ENCODE peak calls at places on chromosome 20, in four cellular contexts. S, I, H and T are unnamed samples.

GRCh38 chr20:36472656-36473071 is 68.7 kb upstream of the MYL9 start:
- DNase-seq in S (no peak), I (peak; percentile 89), H (peak; percentile 87), T (no peak)

GRCh38 chr20:43558412-43559146 is at the start of gene SGK2:
- DNase-seq in S (peak; percentile 43), I (peak; percentile 28), H (no peak), T (no peak)

GRCh38 chr20:56875052-56875663 is 246.1 kb downstream of the TFAP2C start:
- DNase-seq in S (peak; percentile 42), I (peak; percentile 62), H (peak; percentile 59), T (no peak)

GRCh38 chr20:25032065-25032477 is 25.9 kb downstream of the ACSS1 start:
- DNase-seq in S (no peak), I (no peak), H (no peak), T (no peak)

GRCh38 chr20:62858059-62858458 is 3.6 kb downstream of the TCFL5 start:
- DNase-seq in S (no peak), I (no peak), H (no peak), T (no peak)

GRCh38 chr20:47545499-47545898 is 43.8 kb downstream of the NCOA3 start:
- DNase-seq in S (no peak), I (no peak), H (no peak), T (no peak)

GRCh38 chr20:62368629-62369507 is 1.8 kb upstream of the LAMA5 start:
- DNase-seq in S (peak; percentile 50), I (peak; percentile 84), H (peak; percentile 86), T (no peak)

GRCh38 chr20:9068896-9069663 is at the start of gene PLCB4:
- DNase-seq in S (peak; percentile 66), I (peak; percentile 77), H (peak; percentile 57), T (no peak)

GRCh38 chr20:44471481-44471882 is 4.2 kb upstream of the TTPAL start:
- DNase-seq in S (peak; percentile 44), I (peak; percentile 62), H (no peak), T (no peak)

GRCh38 chr20:44759595-44759994 is 13.9 kb downstream of the KCNK15 start:
- DNase-seq in S (no peak), I (no peak), H (no peak), T (no peak)

GRCh38 chr20:43563429-43563828 is 4.6 kb downstream of the SGK2 start:
- DNase-seq in S (no peak), I (no peak), H (no peak), T (no peak)

GRCh38 chr20:37072293-37073196 is 23.3 kb downstream of the RBL1 start:
- DNase-seq in S (no peak), I (no peak), H (no peak), T (no peak)

GRCh38 chr20:21571841-21572690 is 58.2 kb upstream of the NKX2-2 start:
- DNase-seq in S (no peak), I (peak; percentile 20), H (no peak), T (peak; percentile 57)

GRCh38 chr20:51004305-51004727 is 18.6 kb downstream of the KCNG1 start:
- DNase-seq in S (no peak), I (no peak), H (no peak), T (no peak)

GRCh38 chr20:50295762-50296449 is 105.3 kb downstream of the CEBPB start:
- DNase-seq in S (no peak), I (no peak), H (no peak), T (no peak)

GRCh38 chr20:48621256-48622078 is 206.3 kb downstream of the PREX1 start:
- DNase-seq in S (peak; percentile 4), I (no peak), H (no peak), T (no peak)

GRCh38 chr20:41185013-41185757 is 47.8 kb downstream of the PLCG1 start:
- DNase-seq in S (no peak), I (no peak), H (peak; percentile 19), T (peak; percentile 39)

GRCh38 chr20:3738109-3739053 is 5.9 kb downstream of the HSPA12B start:
- DNase-seq in S (no peak), I (no peak), H (peak; percentile 18), T (no peak)

GRCh38 chr20:3398681-3399252 is 8.7 kb downstream of the DNAAF9 start:
- DNase-seq in S (peak; percentile 86), I (no peak), H (no peak), T (no peak)

GRCh38 chr20:17189976-17190710 is 36.7 kb upstream of the PCSK2 start:
- DNase-seq in S (no peak), I (no peak), H (no peak), T (no peak)

GRCh38 chr20:56187791-56188190 is 60.7 kb upstream of the MC3R start:
- DNase-seq in S (no peak), I (peak; percentile 54), H (peak; percentile 50), T (peak; percentile 56)

GRCh38 chr20:8388707-8389106 is 256.6 kb downstream of the PLCB1 start:
- DNase-seq in S (peak; percentile 18), I (no peak), H (no peak), T (no peak)

GRCh38 chr20:63129991-63130653 is 85.8 kb downstream of the YTHDF1 start:
- DNase-seq in S (no peak), I (peak; percentile 7), H (peak; percentile 31), T (no peak)

GRCh38 chr20:17556842-17557674 is 12.8 kb upstream of the DSTN start:
- DNase-seq in S (peak; percentile 34), I (no peak), H (peak; percentile 38), T (no peak)

GRCh38 chr20:17902531-17903083 is 66.0 kb downstream of the SNX5 start:
- DNase-seq in S (no peak), I (no peak), H (no peak), T (no peak)

GRCh38 chr20:32052792-32053362 is 835 bp downstream of the HCK start:
- DNase-seq in S (no peak), I (no peak), H (peak; percentile 77), T (no peak)

GRCh38 chr20:53524589-53525311 is 68.9 kb downstream of the ZNF217 start:
- DNase-seq in S (no peak), I (no peak), H (no peak), T (no peak)

GRCh38 chr20:53522026-53522425 is 71.6 kb downstream of the ZNF217 start:
- DNase-seq in S (no peak), I (no peak), H (no peak), T (no peak)

GRCh38 chr20:53517146-53517545 is 76.5 kb downstream of the ZNF217 start:
- DNase-seq in S (peak; percentile 3), I (no peak), H (no peak), T (no peak)

GRCh38 chr20:53527196-53527595 is 66.4 kb downstream of the ZNF217 start:
- DNase-seq in S (no peak), I (no peak), H (no peak), T (no peak)

GRCh38 chr20:53522696-53523095 is 70.9 kb downstream of the ZNF217 start:
- DNase-seq in S (no peak), I (no peak), H (no peak), T (no peak)
- H3K56ac ChIP-seq in S (no peak overlapping the region), I (no peak overlapping the region), H (no peak overlapping the region), T (no peak overlapping the region)

DNA sequence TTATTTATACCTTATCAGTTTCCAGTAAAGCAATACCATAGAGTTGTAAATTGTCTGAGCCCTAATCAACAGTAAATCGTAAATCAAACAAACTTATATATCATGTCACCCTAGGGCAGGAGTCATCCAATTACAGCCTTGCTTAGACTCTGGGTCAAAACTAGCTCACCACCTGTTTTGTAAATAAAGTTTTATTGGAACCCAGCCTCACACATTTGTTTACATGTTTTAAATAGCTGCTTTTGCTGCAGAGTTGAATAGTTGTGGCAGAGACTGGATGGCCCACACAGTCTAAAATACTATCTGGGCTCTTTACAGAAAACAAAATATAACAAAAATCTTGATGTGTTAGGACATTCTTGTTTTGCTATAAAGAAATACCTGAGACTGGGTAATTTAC is 94.4 kb downstream of the MKKS start:
- DNase-seq in S (no peak), I (no peak), H (no peak), T (no peak)
- H3K56ac ChIP-seq in S (no peak overlapping the region), I (no peak overlapping the region), H (no peak overlapping the region), T (no peak overlapping the region)

DNA sequence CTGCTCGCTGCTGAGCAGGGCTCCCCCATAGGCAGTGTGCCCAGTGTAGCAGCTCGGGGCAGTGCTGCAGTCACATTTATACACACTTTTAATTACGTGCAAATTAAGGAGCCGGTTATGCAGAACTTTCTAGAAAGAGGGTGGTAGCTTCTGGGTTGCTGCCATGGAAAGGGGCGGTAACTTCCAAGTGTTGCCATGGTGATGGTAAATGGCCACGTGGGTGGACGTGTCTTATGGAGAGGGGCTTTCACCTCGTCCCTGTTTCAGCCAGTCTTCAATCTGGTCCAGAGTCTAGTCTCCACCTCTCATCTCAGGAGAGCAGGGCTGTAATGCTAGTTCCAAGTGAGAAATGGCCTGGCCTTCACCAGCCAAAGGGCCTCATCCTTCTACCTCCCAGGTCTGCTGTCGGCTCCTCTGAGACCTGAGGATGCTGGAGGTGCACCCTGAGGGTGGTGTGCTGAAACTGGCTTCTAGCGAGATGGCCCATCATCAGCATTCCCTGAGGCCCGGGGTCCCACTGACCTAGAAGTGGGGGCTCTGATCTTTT is 180.5 kb upstream of the PMEPA1 start:
- DNase-seq in S (no peak), I (no peak), H (no peak), T (no peak)
- H3K56ac ChIP-seq in S (no peak overlapping the region), I (no peak overlapping the region), H (no peak overlapping the region), T (no peak overlapping the region)

GRCh38 chr20:54560357-54560756 is 85.0 kb downstream of the DOK5 start:
- DNase-seq in S (no peak), I (no peak), H (no peak), T (no peak)

GRCh38 chr20:54565255-54565654 is 89.9 kb downstream of the DOK5 start:
- DNase-seq in S (no peak), I (no peak), H (no peak), T (no peak)

GRCh38 chr20:54570561-54570960 is 95.2 kb downstream of the DOK5 start:
- DNase-seq in S (no peak), I (no peak), H (no peak), T (no peak)

GRCh38 chr20:54566224-54566750 is 90.9 kb downstream of the DOK5 start:
- DNase-seq in S (no peak), I (no peak), H (no peak), T (no peak)
- H3K56ac ChIP-seq in S (no peak overlapping the region), I (no peak overlapping the region), H (no peak overlapping the region), T (no peak overlapping the region)

GRCh38 chr20:58137651-58138265 is 90.7 kb downstream of the ANKRD60 start:
- DNase-seq in S (no peak), I (no peak), H (peak; percentile 5), T (no peak)

GRCh38 chr20:58139849-58140786 is 88.3 kb downstream of the ANKRD60 start:
- DNase-seq in S (no peak), I (no peak), H (peak; percentile 12), T (peak; percentile 32)

GRCh38 chr20:58137236-58137635 is 91.2 kb downstream of the ANKRD60 start:
- DNase-seq in S (no peak), I (no peak), H (peak; percentile 17), T (no peak)

GRCh38 chr20:58140787-58141396 is 87.6 kb downstream of the ANKRD60 start:
- DNase-seq in S (no peak), I (no peak), H (no peak), T (no peak)

GRCh38 chr20:58138395-58138794 is 90.1 kb downstream of the ANKRD60 start:
- DNase-seq in S (no peak), I (no peak), H (peak; percentile 13), T (no peak)
- H3K56ac ChIP-seq in S (no peak overlapping the region), I (no peak overlapping the region), H (no peak overlapping the region), T (no peak overlapping the region)